ENCODE peak calls at places on chromosomes 13 and 19, in six cellular contexts. T is WTC11, C is IMR-90, W is H1, R is K562, G is GM12878. N is an unnamed sample.

GRCh38 chr19:1896508-1896907 is 8.7 kb upstream of the ADAT3 start:
- DNase-seq in G (no peak), C (no peak), W (no peak), R (no peak), T (no peak), N (no peak)

GRCh38 chr13:49995535-49996165 is 1.2 kb upstream of the TRIM13 start:
- DNase-seq in R (no peak), C (no peak), W (no peak), G (peak), T (no peak), N (no peak)

GRCh38 chr19:28196961-28197360 is 1016.0 kb downstream of the UQCRFS1 start:
- DNase-seq in G (no peak), W (no peak), T (no peak), R (no peak), C (no peak), N (no peak)

GRCh38 chr19:46661735-46662592 is 982 bp upstream of the DACT3 start:
- DNase-seq in C (peak), R (peak), W (peak), T (peak), G (no peak), N (peak)

GRCh38 chr19:19053508-19054314 is 10.1 kb upstream of the SLC25A42 start:
- DNase-seq in T (peak), C (peak), G (no peak), R (peak), W (peak), N (peak)

GRCh38 chr13:77544365-77544764 is 8.9 kb downstream of the SCEL start:
- DNase-seq in T (no peak), C (no peak), G (no peak), R (no peak), W (no peak), N (no peak)

GRCh38 chr19:36120092-36120983 is 5.1 kb downstream of the TBCB start:
- DNase-seq in T (no peak), C (no peak), G (no peak), R (no peak), W (no peak), N (no peak)

GRCh38 chr19:19342086-19343015 is 21.7 kb downstream of the MAU2 start:
- DNase-seq in R (peak), W (peak), T (peak), C (peak), G (no peak), N (peak)

GRCh38 chr19:45098521-45099464 is 5.8 kb downstream of the PPP1R37 start:
- DNase-seq in T (no peak), R (no peak), C (peak), W (no peak), G (no peak), N (no peak)

GRCh38 chr19:54654447-54655321 is 8.1 kb upstream of the LILRB4 start:
- DNase-seq in W (no peak), T (no peak), G (no peak), C (no peak), R (no peak), N (no peak)

GRCh38 chr13:36774895-36775294 is 44.1 kb upstream of the RFXAP start:
- DNase-seq in C (no peak), T (no peak), W (no peak), R (no peak), G (no peak), N (no peak)

GRCh38 chr19:10881403-10882107 is 10.2 kb downstream of the CARM1 start:
- DNase-seq in T (peak), R (peak), C (no peak), W (no peak), G (no peak), N (no peak)

GRCh38 chr13:35470671-35471465 is 5.6 kb downstream of the MAB21L1 start:
- DNase-seq in C (peak), R (no peak), G (no peak), T (peak), W (peak), N (no peak)

GRCh38 chr19:48613024-48613851 is 1.6 kb downstream of the FAM83E start:
- DNase-seq in G (no peak), W (no peak), T (no peak), C (no peak), R (no peak), N (no peak)

GRCh38 chr13:30832845-30833332 is 73.2 kb upstream of the MEDAG start:
- DNase-seq in R (peak), C (no peak), G (no peak), T (peak), W (no peak), N (peak)

GRCh38 chr13:113788413-113789135 is 29.5 kb downstream of the TMEM255B start:
- DNase-seq in C (no peak), W (no peak), G (no peak), R (no peak), T (no peak), N (no peak)

GRCh38 chr19:35449347-35450043 is 1.4 kb downstream of the FFAR2 start:
- DNase-seq in W (no peak), C (no peak), R (no peak), G (no peak), T (no peak), N (no peak)

GRCh38 chr13:37187611-37188010 is 82.1 kb upstream of the CSNK1A1L start:
- DNase-seq in R (no peak), T (no peak), G (no peak), W (no peak), C (no peak), N (no peak)

GRCh38 chr13:67635754-67636153 is 405.6 kb upstream of the PCDH9 start:
- DNase-seq in T (no peak), R (no peak), G (no peak), C (peak), W (no peak), N (no peak)

GRCh38 chr19:58429745-58430144 is 10.2 kb downstream of the ZNF132 start:
- DNase-seq in T (no peak), R (no peak), C (peak), W (no peak), G (no peak), N (no peak)

GRCh38 chr13:40653558-40654318 is 12.7 kb downstream of the FOXO1 start:
- DNase-seq in G (no peak), W (no peak), R (no peak), T (no peak), C (no peak), N (no peak)
- TF ChIP-seq USF2 in G (no peak), W (no peak), R (no peak), T (no peak), C (no peak), N (no peak)

GRCh38 chr13:25167349-25167748 is 4.7 kb downstream of the AMER2 start:
- DNase-seq in C (no peak), R (no peak), G (no peak), W (no peak), T (no peak), N (no peak)

GRCh38 chr13:25167775-25168174 is 4.3 kb downstream of the AMER2 start:
- DNase-seq in T (no peak), C (no peak), G (no peak), R (no peak), W (no peak), N (no peak)

GRCh38 chr13:25169951-25170553 is 2.0 kb downstream of the AMER2 start:
- DNase-seq in G (no peak), W (no peak), T (no peak), C (no peak), R (no peak), N (no peak)

GRCh38 chr13:25169356-25169755 is 2.7 kb downstream of the AMER2 start:
- DNase-seq in W (no peak), G (no peak), T (no peak), R (no peak), C (no peak), N (no peak)

DNA sequence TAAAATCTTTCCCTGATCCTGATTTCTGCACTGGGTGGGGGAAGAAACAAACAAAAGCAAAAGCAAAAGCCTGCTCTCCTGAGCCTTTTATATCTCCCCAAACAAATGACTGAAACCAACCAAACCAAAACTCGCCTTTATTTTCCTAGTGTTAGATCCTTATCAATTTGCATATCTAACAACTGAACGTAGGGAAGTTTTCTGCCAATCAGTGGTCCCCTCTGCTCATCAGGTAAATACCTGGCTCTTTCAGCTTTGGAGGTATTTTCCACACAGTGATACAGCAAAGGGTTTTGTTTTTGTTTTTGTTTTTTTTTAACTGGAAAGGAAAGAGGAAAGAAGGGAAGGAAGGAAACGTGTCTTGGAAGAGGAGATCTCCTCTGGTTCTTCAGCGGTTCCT is 3.3 kb downstream of the AMER2 start:
- DNase-seq in R (no peak), C (no peak), T (no peak), G (no peak), W (no peak), N (no peak)
- TF ChIP-seq USF2 in R (no peak), C (no peak), T (no peak), G (no peak), W (no peak), N (no peak)

DNA sequence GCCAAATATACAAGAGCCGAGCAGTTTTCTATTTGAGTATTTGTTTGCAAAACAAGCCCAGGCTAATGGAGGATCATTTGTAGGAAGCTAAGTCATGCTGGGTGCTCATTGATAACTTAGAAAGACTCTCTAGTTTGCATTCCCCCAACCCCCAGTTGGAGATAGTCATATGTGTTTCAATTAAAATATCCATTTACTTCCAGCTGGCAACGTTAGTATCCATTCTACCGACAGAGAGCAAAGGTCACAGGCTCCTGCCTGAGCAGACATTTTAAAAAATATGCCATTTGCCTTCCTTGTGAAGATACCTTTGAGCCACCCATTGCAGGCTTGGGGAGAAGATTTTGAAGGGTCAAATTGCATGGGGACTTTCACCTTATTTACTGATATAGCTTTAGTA is 334.9 kb downstream of the GPC6 start:
- DNase-seq in C (no peak), G (no peak), T (no peak), R (no peak), W (no peak), N (no peak)
- TF ChIP-seq USF2 in C (no peak), G (no peak), T (no peak), R (no peak), W (no peak), N (no peak)

GRCh38 chr13:109729031-109729870 is 57.1 kb downstream of the IRS2 start:
- DNase-seq in R (no peak), T (no peak), W (no peak), G (no peak), C (no peak), N (no peak)
- TF ChIP-seq USF2 in R (no peak), T (no peak), W (no peak), G (no peak), C (no peak), N (no peak)

GRCh38 chr13:53749306-53749705 is 720.7 kb downstream of the OLFM4 start:
- DNase-seq in W (no peak), C (no peak), G (no peak), T (no peak), R (no peak), N (no peak)

GRCh38 chr13:53743906-53744305 is 715.3 kb downstream of the OLFM4 start:
- DNase-seq in R (no peak), T (no peak), G (no peak), W (no peak), C (no peak), N (no peak)
- TF ChIP-seq USF2 in R (no peak), T (no peak), G (no peak), W (no peak), C (no peak), N (no peak)